ENCODE peak calls at places on chromosomes 5 and 9, in six cellular contexts. Y is AG04450; G is fibroblast of lung; U is Caki2; Q is NCI-H1092; S is CD4-positive, alpha-beta T cell. B is an unnamed sample.

GRCh38 chr5:177430146-177430951 is 3.9 kb downstream of the GRK6 start:
- DNase-seq in Y (no peak), G (no peak), U (no peak), Q (no peak), S (no peak), B (no peak)

GRCh38 chr5:149640350-149640999 is 59.2 kb downstream of the ARHGEF37 start:
- DNase-seq in Y (no peak), G (no peak), U (no peak), Q (no peak), S (no peak), B (no peak)

GRCh38 chr5:126884269-126884819 is 107.4 kb downstream of the LMNB1 start:
- DNase-seq in Y (peak), G (peak), U (peak), Q (no peak), S (no peak), B (no peak)

GRCh38 chr9:88945636-88946333 is 45.5 kb upstream of the S1PR3 start:
- DNase-seq in Y (no peak), G (no peak), U (no peak), Q (no peak), S (no peak), B (no peak)

GRCh38 chr9:74496819-74497749 is at the start of gene RORB:
- DNase-seq in Y (no peak), G (peak), U (peak), Q (peak), S (no peak), B (peak)

GRCh38 chr5:41009228-41009627 is 61.9 kb downstream of the MROH2B start:
- DNase-seq in Y (no peak), G (peak), U (peak), Q (no peak), S (no peak), B (no peak)

GRCh38 chr5:61638476-61638875 is 306.4 kb downstream of the ZSWIM6 start:
- DNase-seq in Y (no peak), G (no peak), U (no peak), Q (no peak), S (no peak), B (no peak)

GRCh38 chr9:129404621-129405020 is 216.3 kb downstream of the C9orf50 start:
- DNase-seq in Y (no peak), G (no peak), U (no peak), Q (no peak), S (no peak), B (no peak)

GRCh38 chr5:141855265-141856029 is 22.8 kb downstream of the PCDH1 start:
- DNase-seq in Y (no peak), G (no peak), U (no peak), Q (peak), S (no peak), B (no peak)

GRCh38 chr5:168645195-168645594 is 66.0 kb upstream of the PANK3 start:
- DNase-seq in Y (no peak), G (no peak), U (no peak), Q (no peak), S (no peak), B (no peak)

GRCh38 chr5:2371419-2371710 is 380.1 kb downstream of the IRX2 start:
- DNase-seq in Y (no peak), G (no peak), U (no peak), Q (no peak), S (no peak), B (no peak)

GRCh38 chr5:55933377-55934116 is 61.2 kb downstream of the IL6ST start:
- DNase-seq in Y (no peak), G (no peak), U (no peak), Q (no peak), S (no peak), B (no peak)

GRCh38 chr5:150162142-150162513 is 4.5 kb upstream of the CDX1 start:
- DNase-seq in Y (no peak), G (no peak), U (no peak), Q (no peak), S (no peak), B (no peak)

GRCh38 chr5:120769291-120769872 is 305.3 kb downstream of the PRR16 start:
- DNase-seq in Y (no peak), G (peak), U (no peak), Q (no peak), S (no peak), B (no peak)

GRCh38 chr5:78268361-78268760 is 26.1 kb downstream of the AP3B1 start:
- DNase-seq in Y (no peak), G (peak), U (no peak), Q (no peak), S (no peak), B (no peak)

GRCh38 chr5:72818866-72819534 is 2.5 kb downstream of the TNPO1 start:
- DNase-seq in Y (no peak), G (peak), U (peak), Q (peak), S (peak), B (peak)

GRCh38 chr9:76114144-76114543 is 223.7 kb downstream of the PCSK5 start:
- DNase-seq in Y (peak), G (no peak), U (no peak), Q (no peak), S (no peak), B (no peak)

GRCh38 chr9:98774746-98775145 is 21.6 kb downstream of the ANKS6 start:
- DNase-seq in Y (no peak), G (no peak), U (no peak), Q (no peak), S (no peak), B (no peak)

GRCh38 chr5:60851681-60852080 is 7.6 kb upstream of the ELOVL7 start:
- DNase-seq in Y (no peak), G (peak), U (no peak), Q (no peak), S (no peak), B (no peak)

GRCh38 chr9:126915281-126915816 is 767 bp downstream of the RALGPS1 start:
- DNase-seq in Y (no peak), G (no peak), U (no peak), Q (no peak), S (peak), B (peak)

GRCh38 chr5:59357421-59357977 is 536.0 kb downstream of the PDE4D start:
- DNase-seq in Y (no peak), G (peak), U (no peak), Q (no peak), S (no peak), B (no peak)

GRCh38 chr9:135563858-135564257 is 2.3 kb downstream of the PAEP start:
- DNase-seq in Y (no peak), G (no peak), U (no peak), Q (no peak), S (no peak), B (no peak)

GRCh38 chr5:131212471-131213021 is 41.8 kb downstream of the LYRM7 start:
- DNase-seq in Y (no peak), G (no peak), U (no peak), Q (no peak), S (no peak), B (no peak)

GRCh38 chr5:133612021-133612860 is at the start of gene FSTL4:
- DNase-seq in Y (no peak), G (no peak), U (peak), Q (peak), S (no peak), B (no peak)

GRCh38 chr5:1781107-1781506 is 18.5 kb downstream of the MRPL36 start:
- DNase-seq in Y (no peak), G (no peak), U (no peak), Q (no peak), S (no peak), B (no peak)

GRCh38 chr9:33467526-33467925 is 6.2 kb downstream of the NOL6 start:
- DNase-seq in Y (no peak), G (no peak), U (no peak), Q (no peak), S (no peak), B (no peak)

B was measured in T-helper 2 cell.